ENCODE peak calls at places on chromosomes 4 and X, in seven cellular contexts. S is CD8-positive, alpha-beta memory T cell; L is coronary artery; U is NCI-H1436; J is left ventricle myocardium superior; E is H7; Q is hippocampal formation. R is an unnamed sample.

GRCh38 chrX:53300157-53300556 is 18.8 kb upstream of the IQSEC2 start:
- DNase-seq in S (no peak), Q (no peak), L (no peak), U (no peak), E (no peak), J (no peak), R (no peak)

GRCh38 chr4:12672320-12672719 is 811.8 kb downstream of the RAB28 start:
- DNase-seq in S (no peak), L (no peak), U (no peak), E (no peak), Q (no peak), J (no peak), R (no peak)

GRCh38 chrX:48083212-48083611 is 11.8 kb upstream of the ZNF630 start:
- DNase-seq in L (no peak), U (peak), S (peak), Q (peak), E (peak), J (no peak), R (peak)

GRCh38 chrX:57772637-57773036 is 92.6 kb upstream of the NLRP2B start:
- DNase-seq in U (no peak), S (no peak), Q (no peak), E (no peak), L (no peak), J (no peak), R (no peak)

GRCh38 chr4:67250497-67250896 is 294.8 kb downstream of the CENPC start:
- DNase-seq in E (no peak), S (no peak), Q (no peak), U (no peak), J (no peak), L (no peak), R (no peak)

GRCh38 chr4:78707268-78707667 is 68.9 kb upstream of the BMP2K start:
- DNase-seq in L (no peak), E (no peak), J (no peak), S (no peak), U (no peak), Q (no peak), R (no peak)

GRCh38 chr4:142181021-142181420 is 544.6 kb downstream of the IL15 start:
- DNase-seq in U (no peak), Q (no peak), S (no peak), E (no peak), J (no peak), L (no peak), R (no peak)

GRCh38 chr4:30380404-30380998 is 339.7 kb upstream of the PCDH7 start:
- DNase-seq in E (peak), L (no peak), Q (no peak), S (no peak), U (peak), J (no peak), R (no peak)

GRCh38 chr4:7367894-7368293 is 66.8 kb downstream of the PSAPL1 start:
- DNase-seq in E (no peak), J (no peak), S (no peak), L (no peak), U (no peak), Q (no peak), R (no peak)

GRCh38 chrX:65821721-65822496 is 154.5 kb downstream of the MSN start:
- DNase-seq in Q (peak), J (peak), S (peak), U (no peak), L (no peak), E (peak), R (peak)

GRCh38 chr4:152265149-152265621 is 270.7 kb downstream of the FBXW7 start:
- DNase-seq in E (no peak), L (no peak), S (no peak), U (no peak), Q (no peak), J (no peak), R (no peak)

GRCh38 chrX:1185556-1185955 is 26.9 kb downstream of the CRLF2 start:
- DNase-seq in E (no peak), J (no peak), L (no peak), U (no peak), Q (no peak), S (no peak), R (no peak)

GRCh38 chrX:105495376-105495775 is 274.9 kb upstream of the TEX13A start:
- DNase-seq in U (no peak), Q (no peak), J (no peak), L (no peak), S (no peak), E (no peak), R (no peak)

GRCh38 chr4:127698789-127699200 is 31.4 kb upstream of the SLC25A31 start:
- DNase-seq in E (no peak), S (no peak), L (no peak), U (no peak), Q (no peak), J (no peak), R (no peak)

GRCh38 chrX:104430720-104431119 is 135.3 kb upstream of the IL1RAPL2 start:
- DNase-seq in L (no peak), E (no peak), Q (no peak), J (no peak), U (no peak), S (no peak), R (no peak)

GRCh38 chr4:173013232-173013932 is 155.2 kb upstream of the GALNT7 start:
- DNase-seq in Q (peak), E (peak), U (peak), J (no peak), L (no peak), S (peak), R (peak)

GRCh38 chr4:38319456-38320348 is 344.3 kb upstream of the KLF3 start:
- DNase-seq in U (peak), Q (peak), S (peak), J (peak), E (peak), L (peak), R (peak)

GRCh38 chr4:72489267-72489666 is 79.8 kb downstream of the ADAMTS3 start:
- DNase-seq in U (no peak), L (no peak), J (no peak), Q (no peak), E (no peak), S (no peak), R (no peak)

GRCh38 chr4:107647591-107647990 is 72.4 kb downstream of the PAPSS1 start:
- DNase-seq in L (no peak), S (no peak), U (no peak), E (no peak), J (no peak), Q (no peak), R (no peak)

GRCh38 chr4:25358515-25359275 is 18.4 kb upstream of the ANAPC4 start:
- DNase-seq in U (no peak), Q (no peak), J (no peak), L (no peak), E (no peak), S (no peak), R (no peak)

GRCh38 chr4:30912098-30912719 is 192.0 kb downstream of the PCDH7 start:
- DNase-seq in J (no peak), L (no peak), U (no peak), Q (no peak), E (no peak), S (no peak), R (no peak)

GRCh38 chrX:66728818-66729271 is 90.0 kb upstream of the EDA2R start:
- DNase-seq in L (no peak), U (no peak), E (peak), Q (peak), S (peak), J (peak), R (peak)

GRCh38 chr4:158903079-158903456 is 134.2 kb downstream of the FNIP2 start:
- DNase-seq in S (no peak), L (no peak), U (no peak), J (no peak), Q (no peak), E (no peak), R (no peak)

GRCh38 chrX:131704136-131704695 is 160.3 kb downstream of the OR13H1 start:
- DNase-seq in Q (no peak), J (no peak), L (peak), U (peak), E (no peak), S (peak), R (peak)

GRCh38 chrX:136768469-136769084 is 12.2 kb downstream of the ARHGEF6 start:
- DNase-seq in E (peak), Q (no peak), U (peak), J (peak), S (no peak), L (no peak), R (no peak)

GRCh38 chrX:50643525-50644137 is 170.4 kb downstream of the SHROOM4 start:
- DNase-seq in Q (no peak), S (no peak), U (no peak), J (peak), E (no peak), L (no peak), R (no peak)

GRCh38 chr4:92506933-92507332 is 203.2 kb downstream of the GRID2 start:
- DNase-seq in J (no peak), E (no peak), L (no peak), U (no peak), Q (no peak), S (no peak), R (no peak)

R was measured in central memory CD4-positive, alpha-beta T cell.